ENCODE peak calls at places on chromosomes 16 and 17, in seven cellular contexts. One of them, this sample, is unnamed.

GRCh38 chr17:62723842-62724241 is 84.3 kb downstream of the MARCHF10 start:
- DNase-seq in fibroblast of mammary gland: no peak
- DNase-seq in heart left ventricle: no peak
- DNase-seq in gastrocnemius medialis: no peak
- DNase-seq in keratinocyte: no peak
- DNase-seq in foreskin fibroblast: peak
- DNase-seq in fibroblast of lung: no peak
- DNase-seq in this sample: no peak

GRCh38 chr17:48804936-48805411 is 12.1 kb downstream of the TTLL6 start:
- DNase-seq in keratinocyte: no peak
- DNase-seq in fibroblast of lung: peak
- DNase-seq in heart left ventricle: peak
- DNase-seq in fibroblast of mammary gland: peak
- DNase-seq in gastrocnemius medialis: peak
- DNase-seq in foreskin fibroblast: peak
- DNase-seq in this sample: peak

GRCh38 chr17:3667366-3668278 is 756 bp downstream of the TAX1BP3 start:
- DNase-seq in heart left ventricle: peak
- DNase-seq in keratinocyte: no peak
- DNase-seq in fibroblast of lung: peak
- DNase-seq in fibroblast of mammary gland: peak
- DNase-seq in gastrocnemius medialis: peak
- DNase-seq in foreskin fibroblast: peak
- DNase-seq in this sample: peak

GRCh38 chr16:74626741-74627416 is 20.0 kb upstream of the GLG1 start:
- DNase-seq in fibroblast of mammary gland: peak
- DNase-seq in foreskin fibroblast: peak
- DNase-seq in gastrocnemius medialis: no peak
- DNase-seq in heart left ventricle: no peak
- DNase-seq in keratinocyte: no peak
- DNase-seq in fibroblast of lung: peak
- DNase-seq in this sample: no peak

GRCh38 chr17:59427425-59427921 is 96.0 kb downstream of the YPEL2 start:
- DNase-seq in heart left ventricle: no peak
- DNase-seq in keratinocyte: no peak
- DNase-seq in foreskin fibroblast: peak
- DNase-seq in gastrocnemius medialis: no peak
- DNase-seq in fibroblast of mammary gland: peak
- DNase-seq in fibroblast of lung: peak
- DNase-seq in this sample: peak

GRCh38 chr17:29930399-29931010 is 477 bp upstream of the SSH2 start:
- DNase-seq in gastrocnemius medialis: no peak
- DNase-seq in foreskin fibroblast: no peak
- DNase-seq in keratinocyte: no peak
- DNase-seq in heart left ventricle: no peak
- DNase-seq in fibroblast of lung: no peak
- DNase-seq in fibroblast of mammary gland: peak
- DNase-seq in this sample: no peak

GRCh38 chr16:8751481-8752311 is 45.7 kb downstream of the TMEM186 start:
- DNase-seq in fibroblast of mammary gland: peak
- DNase-seq in heart left ventricle: no peak
- DNase-seq in keratinocyte: peak
- DNase-seq in fibroblast of lung: peak
- DNase-seq in foreskin fibroblast: peak
- DNase-seq in gastrocnemius medialis: no peak
- DNase-seq in this sample: peak

GRCh38 chr17:29019475-29020181 is 13.8 kb upstream of the SEZ6 start:
- DNase-seq in keratinocyte: no peak
- DNase-seq in fibroblast of mammary gland: no peak
- DNase-seq in fibroblast of lung: no peak
- DNase-seq in foreskin fibroblast: no peak
- DNase-seq in gastrocnemius medialis: no peak
- DNase-seq in heart left ventricle: no peak
- DNase-seq in this sample: no peak

GRCh38 chr16:21023509-21024202 is 123.1 kb downstream of the LYRM1 start:
- DNase-seq in fibroblast of lung: no peak
- DNase-seq in keratinocyte: no peak
- DNase-seq in gastrocnemius medialis: no peak
- DNase-seq in foreskin fibroblast: no peak
- DNase-seq in heart left ventricle: no peak
- DNase-seq in fibroblast of mammary gland: no peak
- DNase-seq in this sample: no peak

GRCh38 chr16:66915041-66915440 is 3.6 kb downstream of the CDH16 start:
- DNase-seq in fibroblast of mammary gland: no peak
- DNase-seq in heart left ventricle: no peak
- DNase-seq in foreskin fibroblast: no peak
- DNase-seq in gastrocnemius medialis: no peak
- DNase-seq in fibroblast of lung: no peak
- DNase-seq in keratinocyte: no peak
- DNase-seq in this sample: no peak

GRCh38 chr17:30124273-30124796 is 7.7 kb downstream of the NSRP1 start:
- DNase-seq in foreskin fibroblast: no peak
- DNase-seq in fibroblast of lung: no peak
- DNase-seq in gastrocnemius medialis: no peak
- DNase-seq in heart left ventricle: no peak
- DNase-seq in fibroblast of mammary gland: no peak
- DNase-seq in keratinocyte: no peak
- DNase-seq in this sample: no peak

GRCh38 chr17:80265205-80266068 is 4.8 kb downstream of the RNF213 start:
- DNase-seq in fibroblast of mammary gland: peak
- DNase-seq in heart left ventricle: no peak
- DNase-seq in foreskin fibroblast: no peak
- DNase-seq in fibroblast of lung: peak
- DNase-seq in gastrocnemius medialis: no peak
- DNase-seq in keratinocyte: no peak
- DNase-seq in this sample: no peak

GRCh38 chr17:74332763-74333220 is 6.8 kb downstream of the KIF19 start:
- DNase-seq in foreskin fibroblast: no peak
- DNase-seq in heart left ventricle: no peak
- DNase-seq in fibroblast of mammary gland: no peak
- DNase-seq in fibroblast of lung: no peak
- DNase-seq in gastrocnemius medialis: no peak
- DNase-seq in keratinocyte: no peak
- DNase-seq in this sample: no peak

GRCh38 chr16:74874912-74875311 is 100.3 kb upstream of the FA2H start:
- DNase-seq in gastrocnemius medialis: no peak
- DNase-seq in foreskin fibroblast: no peak
- DNase-seq in keratinocyte: no peak
- DNase-seq in heart left ventricle: no peak
- DNase-seq in fibroblast of mammary gland: no peak
- DNase-seq in fibroblast of lung: no peak
- DNase-seq in this sample: no peak

GRCh38 chr16:76428858-76429257 is 151.7 kb downstream of the CNTNAP4 start:
- DNase-seq in fibroblast of mammary gland: peak
- DNase-seq in foreskin fibroblast: no peak
- DNase-seq in keratinocyte: no peak
- DNase-seq in fibroblast of lung: no peak
- DNase-seq in heart left ventricle: no peak
- DNase-seq in gastrocnemius medialis: no peak
- DNase-seq in this sample: no peak

GRCh38 chr17:44916781-44917241 is 1.5 kb upstream of the GFAP start:
- DNase-seq in fibroblast of lung: peak
- DNase-seq in keratinocyte: no peak
- DNase-seq in gastrocnemius medialis: peak
- DNase-seq in heart left ventricle: peak
- DNase-seq in foreskin fibroblast: peak
- DNase-seq in fibroblast of mammary gland: peak
- DNase-seq in this sample: peak

GRCh38 chr17:30433514-30433913 is 43.7 kb upstream of the GOSR1 start:
- DNase-seq in keratinocyte: peak
- DNase-seq in heart left ventricle: no peak
- DNase-seq in gastrocnemius medialis: peak
- DNase-seq in foreskin fibroblast: peak
- DNase-seq in fibroblast of lung: peak
- DNase-seq in fibroblast of mammary gland: peak
- DNase-seq in this sample: peak

GRCh38 chr17:48192321-48192731 is 84.8 kb downstream of the SNX11 start:
- DNase-seq in fibroblast of lung: peak
- DNase-seq in foreskin fibroblast: peak
- DNase-seq in fibroblast of mammary gland: no peak
- DNase-seq in keratinocyte: no peak
- DNase-seq in heart left ventricle: no peak
- DNase-seq in gastrocnemius medialis: no peak
- DNase-seq in this sample: no peak

GRCh38 chr17:66667491-66668030 is 167.4 kb upstream of the CACNG5 start:
- DNase-seq in foreskin fibroblast: no peak
- DNase-seq in heart left ventricle: no peak
- DNase-seq in fibroblast of lung: no peak
- DNase-seq in fibroblast of mammary gland: no peak
- DNase-seq in keratinocyte: no peak
- DNase-seq in gastrocnemius medialis: no peak
- DNase-seq in this sample: no peak

GRCh38 chr17:35871415-35871814 is 2.7 kb upstream of the HEATR9 start:
- DNase-seq in fibroblast of mammary gland: no peak
- DNase-seq in gastrocnemius medialis: no peak
- DNase-seq in heart left ventricle: no peak
- DNase-seq in keratinocyte: no peak
- DNase-seq in foreskin fibroblast: no peak
- DNase-seq in fibroblast of lung: no peak
- DNase-seq in this sample: no peak
- TF ChIP-seq CTCF in fibroblast of mammary gland: no peak
- TF ChIP-seq CTCF in gastrocnemius medialis: no peak
- TF ChIP-seq CTCF in heart left ventricle: no peak
- TF ChIP-seq CTCF in keratinocyte: no peak
- TF ChIP-seq CTCF in foreskin fibroblast: no peak
- TF ChIP-seq CTCF in fibroblast of lung: no peak
- TF ChIP-seq CTCF in this sample: no peak

GRCh38 chr16:31202402-31203385 is at the start of gene PYCARD:
- DNase-seq in fibroblast of mammary gland: peak
- DNase-seq in foreskin fibroblast: peak
- DNase-seq in keratinocyte: no peak
- DNase-seq in fibroblast of lung: peak
- DNase-seq in heart left ventricle: peak
- DNase-seq in gastrocnemius medialis: no peak
- DNase-seq in this sample: peak

GRCh38 chr16:31201511-31202401 is 804 bp downstream of the PYCARD start:
- DNase-seq in fibroblast of lung: peak
- DNase-seq in gastrocnemius medialis: no peak
- DNase-seq in keratinocyte: no peak
- DNase-seq in foreskin fibroblast: peak
- DNase-seq in heart left ventricle: peak
- DNase-seq in fibroblast of mammary gland: no peak
- DNase-seq in this sample: no peak

GRCh38 chr16:31199430-31200041 is 3.0 kb downstream of the PYCARD start:
- DNase-seq in gastrocnemius medialis: no peak
- DNase-seq in fibroblast of lung: no peak
- DNase-seq in foreskin fibroblast: no peak
- DNase-seq in fibroblast of mammary gland: no peak
- DNase-seq in heart left ventricle: no peak
- DNase-seq in keratinocyte: no peak
- DNase-seq in this sample: no peak

GRCh38 chr16:31198207-31198882 is 4.2 kb downstream of the PYCARD start:
- DNase-seq in heart left ventricle: no peak
- DNase-seq in keratinocyte: no peak
- DNase-seq in gastrocnemius medialis: no peak
- DNase-seq in fibroblast of mammary gland: no peak
- DNase-seq in fibroblast of lung: no peak
- DNase-seq in foreskin fibroblast: peak
- DNase-seq in this sample: no peak

DNA sequence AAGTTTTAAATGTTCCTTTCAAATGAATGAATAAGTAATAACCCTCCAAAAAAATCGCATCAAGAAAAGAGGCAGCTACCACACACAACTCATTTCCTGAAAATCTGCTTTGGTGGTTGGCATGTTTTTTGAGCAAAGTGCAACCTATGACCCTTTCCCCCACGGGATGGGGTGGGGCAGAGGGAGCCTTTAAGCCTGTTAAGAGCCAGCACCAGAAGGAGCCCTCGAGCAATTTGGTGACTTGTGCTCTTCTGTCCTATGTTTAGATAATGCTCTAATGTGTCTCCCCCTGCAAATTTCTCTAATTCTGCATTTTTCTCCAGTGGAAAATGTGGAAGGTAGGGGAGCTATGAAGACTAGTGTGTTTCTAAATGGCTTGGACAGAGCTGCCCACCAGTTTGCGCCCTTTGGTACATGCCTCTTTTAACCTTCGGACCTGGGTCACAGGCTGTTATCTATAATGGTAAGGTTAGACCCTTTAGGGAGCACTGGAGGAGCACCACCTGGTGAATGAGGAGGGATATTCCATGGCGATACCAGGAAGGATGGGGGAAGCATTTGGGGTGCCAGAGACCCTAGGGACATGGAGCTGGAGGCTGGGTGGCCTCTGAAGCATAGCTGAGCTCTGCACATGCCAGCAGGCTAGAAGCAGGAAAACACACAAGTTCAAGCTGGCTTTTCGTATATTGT is 1.6 kb downstream of the PYCARD start:
- DNase-seq in heart left ventricle: no peak
- DNase-seq in gastrocnemius medialis: no peak
- DNase-seq in foreskin fibroblast: peak
- DNase-seq in fibroblast of lung: no peak
- DNase-seq in fibroblast of mammary gland: peak
- DNase-seq in keratinocyte: no peak
- DNase-seq in this sample: no peak
- H3K4me3 ChIP-seq in heart left ventricle: no peak
- H3K4me3 ChIP-seq in gastrocnemius medialis: no peak
- H3K4me3 ChIP-seq in foreskin fibroblast: peak
- H3K4me3 ChIP-seq in fibroblast of lung: peak
- H3K4me3 ChIP-seq in fibroblast of mammary gland: no peak
- H3K4me3 ChIP-seq in keratinocyte: peak
- H3K4me3 ChIP-seq in this sample: peak

GRCh38 chr17:40317880-40318834 is 9.2 kb downstream of the RARA start:
- DNase-seq in keratinocyte: peak
- DNase-seq in heart left ventricle: peak
- DNase-seq in fibroblast of lung: peak
- DNase-seq in foreskin fibroblast: peak
- DNase-seq in fibroblast of mammary gland: peak
- DNase-seq in gastrocnemius medialis: peak
- DNase-seq in this sample: peak

GRCh38 chr17:40319651-40320550 is 10.9 kb downstream of the RARA start:
- DNase-seq in foreskin fibroblast: peak
- DNase-seq in fibroblast of mammary gland: peak
- DNase-seq in keratinocyte: no peak
- DNase-seq in gastrocnemius medialis: peak
- DNase-seq in fibroblast of lung: no peak
- DNase-seq in heart left ventricle: no peak
- DNase-seq in this sample: peak

GRCh38 chr17:40320771-40321501 is 12.0 kb downstream of the RARA start:
- DNase-seq in heart left ventricle: no peak
- DNase-seq in keratinocyte: no peak
- DNase-seq in fibroblast of lung: no peak
- DNase-seq in foreskin fibroblast: peak
- DNase-seq in gastrocnemius medialis: peak
- DNase-seq in fibroblast of mammary gland: no peak
- DNase-seq in this sample: peak

GRCh38 chr17:40317345-40317873 is 8.4 kb downstream of the RARA start:
- DNase-seq in foreskin fibroblast: peak
- DNase-seq in fibroblast of mammary gland: peak
- DNase-seq in heart left ventricle: no peak
- DNase-seq in keratinocyte: no peak
- DNase-seq in fibroblast of lung: peak
- DNase-seq in gastrocnemius medialis: peak
- DNase-seq in this sample: peak

GRCh38 chr17:40318835-40319332 is 9.9 kb downstream of the RARA start:
- DNase-seq in fibroblast of mammary gland: no peak
- DNase-seq in gastrocnemius medialis: peak
- DNase-seq in heart left ventricle: no peak
- DNase-seq in foreskin fibroblast: peak
- DNase-seq in keratinocyte: no peak
- DNase-seq in fibroblast of lung: no peak
- DNase-seq in this sample: peak
- TF ChIP-seq CTCF in fibroblast of mammary gland: no peak
- TF ChIP-seq CTCF in gastrocnemius medialis: no peak
- TF ChIP-seq CTCF in heart left ventricle: no peak
- TF ChIP-seq CTCF in foreskin fibroblast: peak
- TF ChIP-seq CTCF in keratinocyte: no peak
- TF ChIP-seq CTCF in fibroblast of lung: no peak
- TF ChIP-seq CTCF in this sample: peak

GRCh38 chr17:18318771-18319450 is 3.8 kb downstream of the SMCR8 start:
- DNase-seq in foreskin fibroblast: no peak
- DNase-seq in gastrocnemius medialis: no peak
- DNase-seq in heart left ventricle: no peak
- DNase-seq in keratinocyte: no peak
- DNase-seq in fibroblast of lung: no peak
- DNase-seq in fibroblast of mammary gland: no peak
- DNase-seq in this sample: no peak
- H3K4me3 ChIP-seq in foreskin fibroblast: peak
- H3K4me3 ChIP-seq in gastrocnemius medialis: no peak
- H3K4me3 ChIP-seq in heart left ventricle: no peak
- H3K4me3 ChIP-seq in keratinocyte: no peak
- H3K4me3 ChIP-seq in fibroblast of lung: peak
- H3K4me3 ChIP-seq in fibroblast of mammary gland: no peak
- H3K4me3 ChIP-seq in this sample: no peak

This sample was measured in AG10803.